ENCODE peak calls at places on chromosome 1, in eight cellular contexts. One of them, this sample, is unnamed.
A peak's percentile ranks its signal among the peaks of the same experiment; 100 is the strongest.

GRCh38 chr1:59422921-59423575 is 126.2 kb downstream of the FGGY start:
- DNase-seq in cardiac fibroblast: peak; percentile 30
- DNase-seq in astrocyte of the spinal cord: no peak
- DNase-seq in fibroblast of the aortic adventitia: peak; percentile 81
- DNase-seq in pancreas: peak; percentile 66
- DNase-seq in fibroblast of villous mesenchyme: peak; percentile 47
- DNase-seq in adrenal gland: peak; percentile 64
- DNase-seq in fibroblast of pulmonary artery: peak; percentile 84
- DNase-seq in this sample: peak; percentile 48

GRCh38 chr1:43463461-43463860 is 9.7 kb upstream of the HYI start:
- DNase-seq in cardiac fibroblast: no peak
- DNase-seq in astrocyte of the spinal cord: no peak
- DNase-seq in fibroblast of the aortic adventitia: peak; percentile 42
- DNase-seq in pancreas: no peak
- DNase-seq in fibroblast of villous mesenchyme: peak; percentile 71
- DNase-seq in adrenal gland: no peak
- DNase-seq in fibroblast of pulmonary artery: peak; percentile 26
- DNase-seq in this sample: no peak

GRCh38 chr1:107057197-107058133 is 991 bp downstream of the PRMT6 start:
- DNase-seq in cardiac fibroblast: peak; percentile 50
- DNase-seq in astrocyte of the spinal cord: peak; percentile 51
- DNase-seq in fibroblast of the aortic adventitia: peak; percentile 39
- DNase-seq in pancreas: peak; percentile 83
- DNase-seq in fibroblast of villous mesenchyme: peak; percentile 42
- DNase-seq in adrenal gland: peak; percentile 67
- DNase-seq in fibroblast of pulmonary artery: peak; percentile 54
- DNase-seq in this sample: peak; percentile 84

GRCh38 chr1:91712981-91713841 is 172.7 kb downstream of the TGFBR3 start:
- DNase-seq in cardiac fibroblast: peak; percentile 89
- DNase-seq in astrocyte of the spinal cord: peak; percentile 19
- DNase-seq in fibroblast of the aortic adventitia: peak; percentile 60
- DNase-seq in pancreas: no peak
- DNase-seq in fibroblast of villous mesenchyme: peak; percentile 94
- DNase-seq in adrenal gland: no peak
- DNase-seq in fibroblast of pulmonary artery: peak; percentile 83
- DNase-seq in this sample: peak; percentile 80

GRCh38 chr1:149884433-149885363 is 14.7 kb upstream of the BOLA1 start:
- DNase-seq in cardiac fibroblast: peak; percentile 51
- DNase-seq in astrocyte of the spinal cord: peak; percentile 39
- DNase-seq in fibroblast of the aortic adventitia: peak; percentile 34
- DNase-seq in pancreas: no peak
- DNase-seq in fibroblast of villous mesenchyme: peak; percentile 22
- DNase-seq in adrenal gland: no peak
- DNase-seq in fibroblast of pulmonary artery: peak; percentile 13
- DNase-seq in this sample: peak; percentile 53

GRCh38 chr1:8047686-8048522 is 21.8 kb upstream of the ERRFI1 start:
- DNase-seq in cardiac fibroblast: peak; percentile 95
- DNase-seq in astrocyte of the spinal cord: peak; percentile 85
- DNase-seq in fibroblast of the aortic adventitia: peak; percentile 94
- DNase-seq in pancreas: no peak
- DNase-seq in fibroblast of villous mesenchyme: peak; percentile 98
- DNase-seq in adrenal gland: no peak
- DNase-seq in fibroblast of pulmonary artery: peak; percentile 95
- DNase-seq in this sample: peak; percentile 85

GRCh38 chr1:4512622-4513021 is 141.8 kb upstream of the AJAP1 start:
- DNase-seq in cardiac fibroblast: no peak
- DNase-seq in astrocyte of the spinal cord: no peak
- DNase-seq in fibroblast of the aortic adventitia: no peak
- DNase-seq in pancreas: no peak
- DNase-seq in fibroblast of villous mesenchyme: no peak
- DNase-seq in adrenal gland: peak; percentile 31
- DNase-seq in fibroblast of pulmonary artery: no peak
- DNase-seq in this sample: no peak

GRCh38 chr1:17053071-17053684 is 654 bp downstream of the SDHB start:
- DNase-seq in cardiac fibroblast: no peak
- DNase-seq in astrocyte of the spinal cord: no peak
- DNase-seq in fibroblast of the aortic adventitia: no peak
- DNase-seq in pancreas: no peak
- DNase-seq in fibroblast of villous mesenchyme: no peak
- DNase-seq in adrenal gland: no peak
- DNase-seq in fibroblast of pulmonary artery: no peak
- DNase-seq in this sample: peak; percentile 21

GRCh38 chr1:52927219-52928082 is at the start of gene SCP2:
- DNase-seq in cardiac fibroblast: peak; percentile 65
- DNase-seq in astrocyte of the spinal cord: peak; percentile 61
- DNase-seq in fibroblast of the aortic adventitia: peak; percentile 70
- DNase-seq in pancreas: peak; percentile 86
- DNase-seq in fibroblast of villous mesenchyme: peak; percentile 74
- DNase-seq in adrenal gland: peak; percentile 87
- DNase-seq in fibroblast of pulmonary artery: peak; percentile 68
- DNase-seq in this sample: peak; percentile 89

GRCh38 chr1:46315669-46316403 is 12.3 kb downstream of the UQCRH start:
- DNase-seq in cardiac fibroblast: peak; percentile 62
- DNase-seq in astrocyte of the spinal cord: peak; percentile 55
- DNase-seq in fibroblast of the aortic adventitia: peak; percentile 7
- DNase-seq in pancreas: no peak
- DNase-seq in fibroblast of villous mesenchyme: peak; percentile 24
- DNase-seq in adrenal gland: no peak
- DNase-seq in fibroblast of pulmonary artery: peak; percentile 6
- DNase-seq in this sample: peak; percentile 61

DNA sequence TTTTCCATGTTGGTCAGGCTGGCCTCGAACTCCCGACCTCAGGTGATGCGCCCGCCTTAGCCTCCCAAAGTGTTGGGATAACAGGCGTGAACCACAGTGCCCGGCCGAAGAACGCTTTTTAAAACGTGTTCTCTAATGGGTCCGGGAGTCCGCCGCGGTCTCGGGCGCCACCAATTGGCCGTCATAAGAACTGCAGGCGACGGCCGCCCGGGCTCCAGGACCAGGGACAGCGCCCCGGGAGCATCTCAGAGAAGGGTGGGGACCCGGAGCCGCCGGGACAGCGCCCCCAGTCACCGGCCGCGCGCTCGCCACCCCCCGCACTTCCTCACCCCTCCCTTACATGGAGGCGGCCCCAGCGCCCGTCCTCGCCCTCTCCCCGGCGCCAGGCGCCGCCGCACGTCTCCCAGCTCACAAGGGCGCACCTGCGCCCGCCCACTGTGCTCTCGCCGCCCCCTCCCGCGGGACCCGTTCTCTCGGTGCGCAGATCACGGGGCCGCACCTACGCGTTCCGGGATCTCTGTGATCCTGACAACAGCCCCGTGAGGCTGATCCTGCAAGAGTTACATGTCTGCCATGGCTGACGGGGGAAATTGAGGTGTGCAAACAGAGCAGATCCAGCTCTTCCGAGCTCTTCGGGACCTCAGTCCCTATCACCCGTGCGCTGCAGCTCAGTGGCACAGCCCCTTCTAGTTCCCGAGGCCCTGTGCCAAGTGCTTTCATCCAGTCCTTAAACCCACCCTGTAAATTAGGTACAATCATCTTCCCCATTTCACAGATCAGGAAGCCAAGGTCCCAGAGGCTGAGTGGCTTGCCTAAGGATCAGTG is 9.8 kb downstream of the RAP1GAP start:
- DNase-seq in cardiac fibroblast: peak; percentile 61
- DNase-seq in astrocyte of the spinal cord: peak; percentile 56
- DNase-seq in fibroblast of the aortic adventitia: peak; percentile 44
- DNase-seq in pancreas: peak; percentile 82
- DNase-seq in fibroblast of villous mesenchyme: peak; percentile 59
- DNase-seq in adrenal gland: peak; percentile 82
- DNase-seq in fibroblast of pulmonary artery: peak; percentile 56
- DNase-seq in this sample: peak; percentile 73
- H3K4me3 ChIP-seq in cardiac fibroblast: no peak overlapping the region
- H3K4me3 ChIP-seq in astrocyte of the spinal cord: no peak overlapping the region
- H3K4me3 ChIP-seq in fibroblast of the aortic adventitia: peak overlapping the region; percentile 13
- H3K4me3 ChIP-seq in pancreas: no peak overlapping the region
- H3K4me3 ChIP-seq in fibroblast of villous mesenchyme: no peak overlapping the region
- H3K4me3 ChIP-seq in adrenal gland: no peak overlapping the region
- H3K4me3 ChIP-seq in fibroblast of pulmonary artery: no peak overlapping the region
- H3K4me3 ChIP-seq in this sample: peak overlapping the region; percentile 33

GRCh38 chr1:109493227-109493626 is 667 bp upstream of the CYB561D1 start:
- DNase-seq in cardiac fibroblast: no peak
- DNase-seq in astrocyte of the spinal cord: no peak
- DNase-seq in fibroblast of the aortic adventitia: no peak
- DNase-seq in pancreas: no peak
- DNase-seq in fibroblast of villous mesenchyme: no peak
- DNase-seq in adrenal gland: no peak
- DNase-seq in fibroblast of pulmonary artery: no peak
- DNase-seq in this sample: peak; percentile 28
- H3K4me3 ChIP-seq in cardiac fibroblast: peak overlapping the region; percentile 81
- H3K4me3 ChIP-seq in astrocyte of the spinal cord: no peak overlapping the region
- H3K4me3 ChIP-seq in fibroblast of the aortic adventitia: no peak overlapping the region
- H3K4me3 ChIP-seq in pancreas: no peak overlapping the region
- H3K4me3 ChIP-seq in fibroblast of villous mesenchyme: no peak overlapping the region
- H3K4me3 ChIP-seq in adrenal gland: no peak overlapping the region
- H3K4me3 ChIP-seq in fibroblast of pulmonary artery: no peak overlapping the region
- H3K4me3 ChIP-seq in this sample: peak overlapping the region; percentile 93

GRCh38 chr1:200072636-200073285 is 45.3 kb downstream of the NR5A2 start:
- DNase-seq in cardiac fibroblast: no peak
- DNase-seq in astrocyte of the spinal cord: no peak
- DNase-seq in fibroblast of the aortic adventitia: no peak
- DNase-seq in pancreas: no peak
- DNase-seq in fibroblast of villous mesenchyme: no peak
- DNase-seq in adrenal gland: no peak
- DNase-seq in fibroblast of pulmonary artery: no peak
- DNase-seq in this sample: peak; percentile 21
- H3K4me3 ChIP-seq in cardiac fibroblast: no peak overlapping the region
- H3K4me3 ChIP-seq in astrocyte of the spinal cord: no peak overlapping the region
- H3K4me3 ChIP-seq in fibroblast of the aortic adventitia: no peak overlapping the region
- H3K4me3 ChIP-seq in pancreas: no peak overlapping the region
- H3K4me3 ChIP-seq in fibroblast of villous mesenchyme: no peak overlapping the region
- H3K4me3 ChIP-seq in adrenal gland: no peak overlapping the region
- H3K4me3 ChIP-seq in fibroblast of pulmonary artery: no peak overlapping the region
- H3K4me3 ChIP-seq in this sample: no peak overlapping the region

DNA sequence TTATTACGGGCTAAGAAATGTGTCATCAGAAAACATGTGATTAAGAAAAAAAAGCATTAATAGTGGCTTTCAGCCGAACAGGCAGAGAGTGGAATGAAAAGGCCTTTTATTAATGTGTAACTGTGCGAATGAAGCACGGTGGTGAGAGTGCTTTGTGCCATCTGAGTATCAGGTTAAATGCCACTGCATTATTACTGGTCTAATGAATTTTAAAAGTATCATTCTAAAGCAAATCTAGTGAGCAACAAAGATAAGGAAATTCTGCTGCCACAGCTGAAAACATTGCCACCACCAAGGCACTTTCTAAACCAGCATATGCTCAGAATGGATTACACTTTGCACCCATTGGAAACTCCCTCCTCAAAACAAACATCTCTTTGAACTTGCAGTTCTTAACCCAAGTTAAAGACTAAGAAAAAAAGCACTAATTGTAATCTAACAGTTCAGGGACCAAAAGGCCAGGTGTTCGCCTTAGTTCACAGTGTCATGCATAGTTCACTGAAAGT is 30.1 kb upstream of the SSX2IP start:
- DNase-seq in cardiac fibroblast: no peak
- DNase-seq in astrocyte of the spinal cord: no peak
- DNase-seq in fibroblast of the aortic adventitia: no peak
- DNase-seq in pancreas: no peak
- DNase-seq in fibroblast of villous mesenchyme: no peak
- DNase-seq in adrenal gland: no peak
- DNase-seq in fibroblast of pulmonary artery: no peak
- DNase-seq in this sample: no peak
- H3K4me3 ChIP-seq in cardiac fibroblast: no peak overlapping the region
- H3K4me3 ChIP-seq in astrocyte of the spinal cord: no peak overlapping the region
- H3K4me3 ChIP-seq in fibroblast of the aortic adventitia: no peak overlapping the region
- H3K4me3 ChIP-seq in pancreas: no peak overlapping the region
- H3K4me3 ChIP-seq in fibroblast of villous mesenchyme: no peak overlapping the region
- H3K4me3 ChIP-seq in adrenal gland: no peak overlapping the region
- H3K4me3 ChIP-seq in fibroblast of pulmonary artery: no peak overlapping the region
- H3K4me3 ChIP-seq in this sample: peak overlapping the region; percentile 42

DNA sequence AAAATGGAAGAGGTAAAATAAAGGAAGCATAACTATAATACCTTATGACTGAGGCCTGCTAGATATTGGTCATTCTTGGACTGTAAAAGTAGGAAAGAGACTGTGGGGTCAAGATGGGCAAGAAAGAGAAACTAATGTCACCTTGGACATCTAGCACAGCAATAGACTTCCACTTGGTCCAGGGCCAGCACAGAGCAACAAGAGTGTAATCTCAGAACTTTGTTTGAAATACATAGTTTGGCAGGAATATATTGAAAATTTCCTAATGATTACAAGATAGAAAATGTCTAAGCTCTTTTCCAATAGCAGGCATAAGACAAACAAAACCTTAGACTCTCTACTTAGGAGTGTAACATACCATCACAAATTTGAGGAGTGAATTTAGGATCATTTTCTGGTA is 4.6 kb downstream of the LRRC8C start:
- DNase-seq in cardiac fibroblast: no peak
- DNase-seq in astrocyte of the spinal cord: no peak
- DNase-seq in fibroblast of the aortic adventitia: peak; percentile 59
- DNase-seq in pancreas: no peak
- DNase-seq in fibroblast of villous mesenchyme: no peak
- DNase-seq in adrenal gland: no peak
- DNase-seq in fibroblast of pulmonary artery: no peak
- DNase-seq in this sample: no peak
- H3K4me3 ChIP-seq in cardiac fibroblast: no peak overlapping the region
- H3K4me3 ChIP-seq in astrocyte of the spinal cord: no peak overlapping the region
- H3K4me3 ChIP-seq in fibroblast of the aortic adventitia: no peak overlapping the region
- H3K4me3 ChIP-seq in pancreas: no peak overlapping the region
- H3K4me3 ChIP-seq in fibroblast of villous mesenchyme: no peak overlapping the region
- H3K4me3 ChIP-seq in adrenal gland: no peak overlapping the region
- H3K4me3 ChIP-seq in fibroblast of pulmonary artery: no peak overlapping the region
- H3K4me3 ChIP-seq in this sample: no peak overlapping the region

GRCh38 chr1:172449585-172450523 is 6.0 kb upstream of the PIGC start:
- DNase-seq in cardiac fibroblast: peak; percentile 79
- DNase-seq in astrocyte of the spinal cord: peak; percentile 50
- DNase-seq in fibroblast of the aortic adventitia: peak; percentile 75
- DNase-seq in pancreas: peak; percentile 63
- DNase-seq in fibroblast of villous mesenchyme: peak; percentile 61
- DNase-seq in adrenal gland: no peak
- DNase-seq in fibroblast of pulmonary artery: peak; percentile 77
- DNase-seq in this sample: peak; percentile 83
- H3K4me3 ChIP-seq in cardiac fibroblast: no peak overlapping the region
- H3K4me3 ChIP-seq in astrocyte of the spinal cord: no peak overlapping the region
- H3K4me3 ChIP-seq in fibroblast of the aortic adventitia: no peak overlapping the region
- H3K4me3 ChIP-seq in pancreas: no peak overlapping the region
- H3K4me3 ChIP-seq in fibroblast of villous mesenchyme: no peak overlapping the region
- H3K4me3 ChIP-seq in adrenal gland: no peak overlapping the region
- H3K4me3 ChIP-seq in fibroblast of pulmonary artery: no peak overlapping the region
- H3K4me3 ChIP-seq in this sample: no peak overlapping the region

DNA sequence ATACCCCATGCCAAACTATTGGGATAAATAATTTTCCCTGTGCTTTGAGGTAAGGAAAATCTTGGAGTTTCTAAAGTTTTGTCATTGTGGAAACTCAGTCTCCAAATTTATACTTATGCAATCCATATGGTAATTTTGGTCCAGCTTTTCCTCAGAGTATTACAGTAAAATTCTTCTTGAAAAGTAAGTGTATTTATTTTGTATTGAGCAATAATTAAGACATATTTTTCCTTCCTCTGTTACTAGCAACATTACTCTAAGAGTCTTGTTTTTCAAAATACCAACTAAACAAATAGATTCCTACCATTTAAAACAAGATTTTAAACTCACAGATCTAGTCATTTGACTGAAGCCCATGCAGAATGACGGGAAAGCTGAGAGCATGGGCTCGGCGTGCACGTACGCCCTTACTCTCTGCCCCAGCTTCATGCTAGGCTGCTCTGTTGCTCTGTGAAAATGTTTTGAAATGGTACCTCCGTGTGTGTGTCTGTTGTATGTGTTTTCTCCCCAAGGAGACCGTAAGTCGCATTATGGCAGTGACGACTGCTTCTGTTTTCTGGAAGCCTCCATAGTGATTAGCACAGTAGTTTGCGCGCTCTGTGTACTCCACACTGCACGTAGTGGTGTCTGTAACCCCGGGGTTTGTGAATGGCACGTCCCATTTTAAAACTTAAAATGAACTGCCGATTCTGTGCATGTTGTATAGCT is 165.3 kb downstream of the SDCCAG8 start:
- DNase-seq in cardiac fibroblast: peak; percentile 3
- DNase-seq in astrocyte of the spinal cord: no peak
- DNase-seq in fibroblast of the aortic adventitia: no peak
- DNase-seq in pancreas: no peak
- DNase-seq in fibroblast of villous mesenchyme: peak; percentile 16
- DNase-seq in adrenal gland: no peak
- DNase-seq in fibroblast of pulmonary artery: peak; percentile 13
- DNase-seq in this sample: peak; percentile 73
- H3K4me3 ChIP-seq in cardiac fibroblast: no peak overlapping the region
- H3K4me3 ChIP-seq in astrocyte of the spinal cord: peak overlapping the region; percentile 27
- H3K4me3 ChIP-seq in fibroblast of the aortic adventitia: no peak overlapping the region
- H3K4me3 ChIP-seq in pancreas: no peak overlapping the region
- H3K4me3 ChIP-seq in fibroblast of villous mesenchyme: peak overlapping the region; percentile 21
- H3K4me3 ChIP-seq in adrenal gland: no peak overlapping the region
- H3K4me3 ChIP-seq in fibroblast of pulmonary artery: peak overlapping the region; percentile 4
- H3K4me3 ChIP-seq in this sample: peak overlapping the region; percentile 79

This sample was measured in GM23248.